ENCODE peak calls at places on chromosomes 3 and 15, in six cellular contexts. J is fibroblast of villous mesenchyme, Q is adrenal gland, G is Calu3, S is heart left ventricle, M is body of pancreas. R is an unnamed sample.

GRCh38 chr3:128863560-128863959 is 15.9 kb upstream of the ACAD9 start:
- DNase-seq in J (no peak), Q (no peak), G (no peak), M (no peak), S (no peak), R (no peak)

GRCh38 chr15:75776075-75776443 is 63.4 kb upstream of the CSPG4 start:
- DNase-seq in S (no peak), J (peak), Q (peak), M (no peak), G (peak), R (no peak)

GRCh38 chr3:48507256-48508061 is 3.5 kb upstream of the SHISA5 start:
- DNase-seq in Q (peak), J (peak), M (peak), G (peak), S (peak), R (no peak)

GRCh38 chr15:52735231-52736089 is 54.7 kb downstream of the ONECUT1 start:
- DNase-seq in Q (peak), M (peak), S (peak), J (peak), G (peak), R (no peak)

GRCh38 chr15:62787401-62787800 is 255.1 kb upstream of the TPM1 start:
- DNase-seq in G (no peak), J (no peak), S (no peak), M (no peak), Q (no peak), R (no peak)

GRCh38 chr3:174125267-174125844 is 727.8 kb downstream of the NLGN1 start:
- DNase-seq in G (peak), J (peak), Q (no peak), M (no peak), S (peak), R (no peak)

GRCh38 chr3:137866933-137867332 is 102.8 kb downstream of the SOX14 start:
- DNase-seq in G (no peak), S (no peak), Q (no peak), J (no peak), M (no peak), R (no peak)

GRCh38 chr3:43399034-43399433 is 112.7 kb downstream of the SNRK start:
- DNase-seq in G (no peak), M (no peak), Q (no peak), S (no peak), J (no peak), R (no peak)

GRCh38 chr3:116905805-116906204 is 196.2 kb downstream of the TUSC7 start:
- DNase-seq in G (no peak), S (no peak), M (no peak), J (no peak), Q (no peak), R (no peak)

GRCh38 chr15:64224508-64224907 is 61.7 kb upstream of the PPIB start:
- DNase-seq in J (peak), S (peak), Q (peak), G (no peak), M (peak), R (no peak)

GRCh38 chr3:161069441-161070251 is 35.5 kb downstream of the B3GALNT1 start:
- DNase-seq in G (peak), Q (no peak), S (no peak), M (peak), J (peak), R (no peak)

GRCh38 chr3:187066228-187066995 is 72.9 kb downstream of the RPL39L start:
- DNase-seq in J (no peak), M (peak), G (peak), S (no peak), Q (no peak), R (no peak)

GRCh38 chr3:158711886-158712285 is 20.4 kb downstream of the RARRES1 start:
- DNase-seq in M (no peak), J (peak), S (no peak), G (no peak), Q (no peak), R (no peak)

GRCh38 chr15:42134617-42135243 is 21.7 kb downstream of the PLA2G4F start:
- DNase-seq in Q (no peak), J (no peak), G (no peak), S (no peak), M (no peak), R (no peak)

GRCh38 chr3:93930041-93930440 is 43.7 kb downstream of the PROS1 start:
- DNase-seq in G (no peak), M (no peak), Q (no peak), J (no peak), S (no peak), R (no peak)

GRCh38 chr3:114706591-114707224 is 412.9 kb downstream of the TIGIT start:
- DNase-seq in Q (peak), J (peak), S (no peak), M (peak), G (peak), R (no peak)

GRCh38 chr3:150605998-150606641 is 3.0 kb downstream of the SELENOT start:
- DNase-seq in M (no peak), Q (no peak), G (no peak), J (no peak), S (no peak), R (no peak)

GRCh38 chr15:100588638-100589242 is 13.2 kb downstream of the LINS1 start:
- DNase-seq in Q (no peak), G (no peak), M (no peak), S (no peak), J (peak), R (no peak)

GRCh38 chr15:20351448-20351961 is 190.1 kb downstream of the GOLGA6L6 start:
- DNase-seq in Q (peak), J (no peak), G (no peak), M (peak), S (peak), R (no peak)

DNA sequence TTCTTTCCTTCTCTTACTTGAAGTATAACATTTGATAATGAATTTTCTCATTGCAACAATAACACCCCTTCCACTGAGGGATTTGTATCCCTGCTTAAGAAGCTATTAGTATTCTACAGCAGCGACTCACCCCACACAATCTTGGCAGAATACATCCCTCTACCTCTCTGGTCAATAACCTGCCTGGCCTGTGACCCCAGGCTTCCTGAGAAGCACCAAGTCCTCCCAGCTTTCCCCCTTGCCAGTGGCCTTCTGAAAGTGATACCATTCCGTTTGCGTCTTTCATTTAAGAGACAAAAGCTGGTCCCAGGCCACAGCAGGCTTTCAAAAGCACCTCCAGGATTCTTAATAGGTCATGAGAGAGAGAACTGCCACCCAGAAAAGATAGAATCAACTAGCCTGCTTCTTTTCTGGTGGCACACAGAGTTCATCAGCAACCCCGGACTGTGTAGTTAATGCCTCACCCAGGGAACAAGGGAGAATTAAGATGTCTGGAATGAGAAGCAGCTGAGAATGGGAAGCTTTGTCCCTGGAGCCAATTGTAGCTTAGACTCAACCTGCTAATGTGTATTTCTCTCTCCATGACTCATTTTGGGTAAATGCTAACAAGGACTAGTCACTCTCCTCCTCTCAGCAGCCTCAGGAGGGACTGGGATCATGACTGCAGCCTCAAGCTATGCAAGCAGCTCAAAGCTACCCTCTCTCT is 101.0 kb upstream of the CPNE4 start:
- DNase-seq in S (no peak), G (peak), Q (no peak), M (no peak), J (peak), R (no peak)
- TF ChIP-seq CTCF in S (no peak), G (no peak), Q (no peak), M (no peak), J (no peak), R (no peak)

DNA sequence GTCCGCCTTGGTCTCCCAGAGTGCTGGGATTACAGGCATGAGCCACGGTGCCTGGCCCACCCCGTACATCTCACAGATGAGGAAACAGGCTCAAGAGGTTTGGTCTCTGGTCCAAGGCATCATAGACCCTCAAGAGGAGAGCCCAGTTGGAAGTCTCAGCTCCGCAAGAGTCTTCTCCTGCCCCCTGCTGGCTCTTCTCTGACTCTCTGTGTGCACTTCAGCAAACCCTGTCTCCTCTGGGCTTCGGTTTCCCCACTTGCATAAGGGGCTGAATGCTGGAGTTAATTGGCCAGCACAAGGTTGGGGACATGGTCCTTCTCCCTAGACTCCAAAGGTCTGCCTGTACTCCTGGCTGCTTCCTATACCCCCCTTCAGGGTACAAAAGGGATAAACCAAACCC is 3.9 kb downstream of the MST1R start:
- DNase-seq in M (no peak), J (no peak), Q (no peak), G (no peak), S (no peak), R (no peak)
- TF ChIP-seq CTCF in M (no peak), J (peak), Q (peak), G (peak), S (peak), R (no peak)

GRCh38 chr15:38028869-38029268 is 94.4 kb downstream of the TMCO5A start:
- DNase-seq in J (peak), M (no peak), G (no peak), S (no peak), Q (no peak), R (no peak)
- TF ChIP-seq CTCF in J (peak), M (no peak), G (no peak), S (no peak), Q (no peak), R (peak)

DNA sequence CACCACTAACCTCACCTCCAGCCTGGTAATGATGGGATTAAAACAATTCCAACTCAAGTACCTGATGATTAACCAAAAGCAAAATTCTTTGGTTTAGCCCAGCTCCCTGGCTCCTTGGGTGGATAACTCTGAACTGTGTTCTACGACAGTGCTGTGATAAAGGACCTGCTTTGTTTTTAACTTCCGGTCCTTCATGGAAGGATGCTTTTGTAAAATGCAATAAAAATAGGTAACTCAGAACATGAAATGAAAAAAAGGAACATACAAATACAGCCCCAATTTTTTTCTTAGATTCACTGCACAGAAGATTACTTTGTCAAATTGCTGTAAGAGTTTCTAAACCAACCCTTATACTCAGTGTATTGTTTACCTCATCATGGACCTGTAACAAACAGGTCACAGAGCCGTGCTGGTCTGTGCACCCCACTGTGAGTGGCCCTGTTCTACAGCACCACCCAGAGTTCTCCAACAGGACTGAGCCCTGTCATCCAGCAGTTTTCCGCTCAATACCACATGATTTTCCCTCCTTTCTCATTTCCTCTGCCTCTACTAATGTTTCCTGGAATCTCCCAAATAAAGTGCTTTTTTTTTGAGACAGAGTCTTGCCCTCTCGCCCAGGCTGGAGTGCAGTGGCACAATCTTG is 4.9 kb upstream of the PCYT1A start:
- DNase-seq in Q (no peak), G (no peak), M (no peak), J (no peak), S (no peak), R (no peak)
- TF ChIP-seq CTCF in Q (no peak), G (no peak), M (no peak), J (no peak), S (no peak), R (no peak)

DNA sequence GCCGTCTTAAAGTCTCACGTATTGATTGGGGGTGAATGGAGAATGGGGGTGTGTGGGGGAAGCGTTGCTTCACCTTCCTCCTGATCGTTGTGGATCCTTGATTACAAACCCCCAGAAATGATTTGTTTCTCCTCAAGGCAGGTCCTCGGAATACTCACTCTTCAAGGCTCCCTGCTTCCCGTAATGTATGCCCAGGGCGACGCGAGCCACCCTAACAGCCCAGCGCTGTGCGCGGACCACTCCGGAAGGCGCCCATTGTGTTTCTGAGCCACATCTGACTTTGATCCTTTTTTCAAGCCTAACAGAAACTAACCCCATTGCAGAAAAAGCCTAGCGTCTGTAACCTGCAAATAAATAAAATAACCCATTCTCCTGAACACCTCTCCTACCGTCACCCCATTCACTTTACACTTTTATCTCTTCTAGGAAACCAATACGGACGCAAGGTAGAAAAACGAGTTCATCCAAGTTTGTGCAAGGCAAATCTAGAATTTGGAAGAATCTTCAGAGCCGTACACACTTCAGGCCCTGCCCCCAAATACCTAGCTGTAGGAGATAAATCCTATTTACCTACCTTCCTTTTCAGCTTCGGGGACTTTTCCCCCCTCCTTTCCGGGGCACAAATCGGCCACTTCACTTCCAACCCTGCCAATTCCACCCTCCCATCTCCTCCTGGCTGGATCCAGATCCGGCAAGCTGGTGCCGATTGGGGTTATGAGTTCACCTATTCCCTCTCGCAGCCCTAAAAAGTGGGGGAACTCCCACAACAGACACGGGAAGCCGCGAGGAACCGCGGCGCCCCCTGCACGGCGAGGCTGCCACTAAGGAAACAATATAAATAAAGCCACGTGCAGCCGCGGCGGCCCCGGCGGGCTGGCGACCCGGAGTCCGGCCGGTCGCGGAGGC is 1.1 kb downstream of the PRTG start:
- DNase-seq in M (peak), Q (peak), G (peak), S (peak), J (peak), R (no peak)
- TF ChIP-seq CTCF in M (no peak), Q (no peak), G (no peak), S (no peak), J (no peak), R (no peak)

DNA sequence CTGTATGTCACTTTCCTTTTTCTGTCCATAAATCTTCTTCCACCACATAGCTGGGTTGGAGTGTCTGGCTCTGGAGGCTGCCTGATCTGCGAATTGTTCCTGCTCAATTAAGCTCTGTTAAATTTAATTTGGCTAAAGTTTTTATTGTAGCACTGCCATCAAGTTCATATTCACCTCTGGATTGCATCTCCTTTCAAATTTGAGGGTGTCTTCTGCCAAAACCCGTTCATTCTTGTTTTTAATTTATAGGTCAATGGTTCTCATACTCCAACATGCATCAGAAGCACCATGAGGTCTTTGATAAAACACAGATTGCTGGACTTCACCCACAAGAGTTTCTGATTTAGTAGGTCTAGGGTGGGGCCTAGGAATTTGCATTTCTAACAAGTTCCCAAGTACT is 276.5 kb upstream of the NECTIN3 start:
- DNase-seq in Q (no peak), J (no peak), M (no peak), G (no peak), S (no peak), R (no peak)
- TF ChIP-seq CTCF in Q (no peak), J (no peak), M (no peak), G (no peak), S (no peak), R (no peak)